ENCODE peak calls at places on chromosomes 13 and 19, in seven cellular contexts. D, T, P, S, A, W and K are unnamed samples.

GRCh38 chr19:50319156-50319555 is 10.0 kb downstream of the KCNC3 start:
- DNase-seq in D (no peak), T (no peak), P (no peak), S (no peak), A (no peak), W (no peak), K (no peak)

GRCh38 chr13:35771898-35772297 is 295.4 kb upstream of the MAB21L1 start:
- DNase-seq in D (no peak), T (peak; percentile 96), P (no peak), S (peak; percentile 96), A (no peak), W (peak; percentile 90), K (no peak)

GRCh38 chr19:6100284-6100915 is 9.9 kb downstream of the RFX2 start:
- DNase-seq in D (no peak), T (no peak), P (peak; percentile 61), S (no peak), A (peak; percentile 24), W (no peak), K (no peak)

GRCh38 chr19:30309983-30310805 is 62.0 kb upstream of the ZNF536 start:
- DNase-seq in D (no peak), T (peak; percentile 1), P (no peak), S (no peak), A (no peak), W (no peak), K (no peak)

GRCh38 chr19:1113278-1113985 is 9.6 kb downstream of the GPX4 start:
- DNase-seq in D (peak; percentile 97), T (peak; percentile 90), P (peak; percentile 99), S (peak; percentile 77), A (peak; percentile 79), W (peak; percentile 73), K (peak; percentile 95)

GRCh38 chr13:66693656-66694055 is 536.5 kb downstream of the PCDH9 start:
- DNase-seq in D (no peak), T (peak; percentile 5), P (no peak), S (no peak), A (no peak), W (no peak), K (no peak)

GRCh38 chr13:74796126-74796643 is 662.0 kb upstream of the KLF12 start:
- DNase-seq in D (no peak), T (no peak), P (no peak), S (no peak), A (no peak), W (no peak), K (no peak)

GRCh38 chr13:113448885-113449692 is 4.2 kb downstream of the ADPRHL1 start:
- DNase-seq in D (peak; percentile 46), T (no peak), P (peak; percentile 67), S (no peak), A (peak; percentile 22), W (peak; percentile 22), K (peak; percentile 69)

GRCh38 chr19:21823224-21823623 is 12.8 kb downstream of the ZNF43 start:
- DNase-seq in D (no peak), T (no peak), P (no peak), S (no peak), A (no peak), W (no peak), K (no peak)

GRCh38 chr19:41480336-41480735 is 37.4 kb downstream of the ERICH4 start:
- DNase-seq in D (no peak), T (no peak), P (no peak), S (no peak), A (no peak), W (no peak), K (no peak)

GRCh38 chr13:91986771-91987515 is 588.5 kb downstream of the GPC5 start:
- DNase-seq in D (no peak), T (peak; percentile 2), P (no peak), S (no peak), A (no peak), W (no peak), K (no peak)

GRCh38 chr13:75357576-75358295 is 124.2 kb downstream of the TBC1D4 start:
- DNase-seq in D (no peak), T (peak; percentile 66), P (no peak), S (peak; percentile 56), A (peak; percentile 36), W (peak; percentile 51), K (no peak)

GRCh38 chr13:20684535-20684934 is 19.0 kb upstream of the IL17D start:
- DNase-seq in D (no peak), T (peak; percentile 45), P (no peak), S (peak; percentile 25), A (no peak), W (no peak), K (no peak)

GRCh38 chr13:99289674-99290337 is 17.4 kb downstream of the GPR183 start:
- DNase-seq in D (no peak), T (no peak), P (no peak), S (no peak), A (peak; percentile 43), W (no peak), K (no peak)

GRCh38 chr19:4149518-4150288 is 3.7 kb upstream of the CREB3L3 start:
- DNase-seq in D (no peak), T (no peak), P (no peak), S (no peak), A (no peak), W (no peak), K (no peak)

GRCh38 chr19:4678881-4679379 is 8.8 kb upstream of the MYDGF start:
- DNase-seq in D (peak; percentile 38), T (peak; percentile 23), P (peak; percentile 70), S (no peak), A (peak; percentile 11), W (no peak), K (no peak)

GRCh38 chr13:46137627-46138026 is 32.8 kb upstream of the CPB2 start:
- DNase-seq in D (no peak), T (no peak), P (no peak), S (no peak), A (no peak), W (no peak), K (no peak)

GRCh38 chr19:5850743-5851293 is 431 bp downstream of the FUT3 start:
- DNase-seq in D (peak; percentile 39), T (peak; percentile 61), P (no peak), S (peak; percentile 46), A (no peak), W (peak; percentile 76), K (no peak)

GRCh38 chr19:35786299-35787160 is 11.2 kb downstream of the ARHGAP33 start:
- DNase-seq in D (no peak), T (no peak), P (no peak), S (no peak), A (no peak), W (no peak), K (no peak)

GRCh38 chr19:12140545-12141404 is 625 bp upstream of the ZNF20 start:
- DNase-seq in D (peak; percentile 87), T (peak; percentile 70), P (peak; percentile 93), S (peak; percentile 54), A (peak; percentile 75), W (peak; percentile 71), K (peak; percentile 83)

GRCh38 chr19:12139309-12139708 is 841 bp downstream of the ZNF20 start:
- DNase-seq in D (no peak), T (peak; percentile 36), P (no peak), S (peak; percentile 22), A (no peak), W (no peak), K (no peak)

GRCh38 chr19:12141405-12141736 is 1.2 kb upstream of the ZNF20 start:
- DNase-seq in D (no peak), T (no peak), P (no peak), S (no peak), A (no peak), W (no peak), K (no peak)

GRCh38 chr19:12139885-12140544 is at the start of gene ZNF20:
- DNase-seq in D (peak; percentile 94), T (peak; percentile 90), P (peak; percentile 97), S (peak; percentile 82), A (peak; percentile 83), W (peak; percentile 85), K (peak; percentile 91)

DNA sequence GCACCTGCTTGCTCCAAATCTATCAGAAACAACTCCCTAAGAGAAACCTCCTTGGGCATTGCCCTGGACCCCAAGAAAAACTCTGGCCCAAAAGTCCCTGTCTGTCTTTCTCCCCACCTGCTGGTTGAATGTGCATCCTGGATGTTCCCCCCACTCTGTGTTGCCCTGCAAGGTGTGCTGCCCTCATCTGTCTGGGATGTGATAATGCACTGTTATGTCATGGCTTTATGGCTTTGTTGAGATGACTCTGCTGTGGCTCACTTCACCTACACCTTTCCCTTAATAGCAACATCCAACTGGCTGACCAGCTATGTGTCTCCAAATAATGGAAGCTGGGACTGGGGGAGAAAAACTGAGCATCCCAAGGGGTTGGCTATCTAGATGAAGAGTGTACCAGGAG is 2.6 kb downstream of the ZNF20 start:
- DNase-seq in D (no peak), T (no peak), P (no peak), S (no peak), A (no peak), W (no peak), K (no peak)
- TF ChIP-seq CTCF in D (no peak), T (no peak), P (no peak), S (no peak), A (peak; percentile 38), W (peak; percentile 25), K (peak; percentile 21)

GRCh38 chr13:44335463-44335862 is 38.2 kb upstream of the SERP2 start:
- DNase-seq in D (no peak), T (no peak), P (no peak), S (no peak), A (no peak), W (no peak), K (no peak)

GRCh38 chr13:44342741-44343140 is 30.9 kb upstream of the SERP2 start:
- DNase-seq in D (no peak), T (no peak), P (no peak), S (no peak), A (no peak), W (no peak), K (no peak)

GRCh38 chr13:44337581-44337980 is 36.0 kb upstream of the SERP2 start:
- DNase-seq in D (no peak), T (no peak), P (no peak), S (no peak), A (no peak), W (no peak), K (no peak)

GRCh38 chr13:44336934-44337333 is 36.7 kb upstream of the SERP2 start:
- DNase-seq in D (no peak), T (no peak), P (no peak), S (no peak), A (no peak), W (peak; percentile 55), K (no peak)

GRCh38 chr13:44340508-44340907 is 33.1 kb upstream of the SERP2 start:
- DNase-seq in D (no peak), T (no peak), P (no peak), S (no peak), A (no peak), W (no peak), K (no peak)
- TF ChIP-seq CTCF in D (no peak), T (no peak), P (no peak), S (no peak), A (no peak), W (no peak), K (no peak)

GRCh38 chr19:44783545-44783944 is 5.9 kb downstream of the CBLC start:
- DNase-seq in D (no peak), T (no peak), P (no peak), S (no peak), A (no peak), W (no peak), K (no peak)
- TF ChIP-seq CTCF in D (no peak), T (no peak), P (no peak), S (no peak), A (no peak), W (no peak), K (no peak)

DNA sequence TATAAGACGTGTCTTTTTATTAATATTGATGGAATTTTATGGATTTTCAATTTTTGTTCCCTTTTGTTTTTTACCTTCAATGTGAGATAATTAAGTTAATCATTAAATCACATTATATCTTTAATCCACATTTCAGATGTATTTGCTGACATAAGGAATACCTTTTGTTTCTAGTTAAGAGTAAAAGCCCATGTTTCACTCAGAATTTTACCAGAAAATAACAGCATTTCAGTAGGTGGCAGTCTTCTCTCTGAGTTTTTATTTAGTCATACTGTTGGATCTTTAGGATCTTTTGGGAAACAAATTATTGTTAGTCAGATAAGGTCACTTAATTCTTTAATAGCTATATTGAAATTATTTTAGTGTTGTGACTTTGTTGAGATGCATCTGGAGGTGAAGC is 67.9 kb downstream of the NDFIP2 start:
- DNase-seq in D (no peak), T (no peak), P (no peak), S (no peak), A (no peak), W (peak; percentile 16), K (no peak)
- TF ChIP-seq CTCF in D (no peak), T (peak; percentile 31), P (peak; percentile 8), S (peak; percentile 33), A (no peak), W (peak; percentile 3), K (no peak)